ENCODE peak calls at places on chromosomes 1 and 21, in four cellular contexts. W is H1, M is HepG2, B is K562. O is an unnamed sample.

GRCh38 chr1:17212487-17213121 is 7.7 kb downstream of the PADI1 start:
- DNase-seq in M (no peak), B (no peak), W (no peak), O (no peak)

GRCh38 chr1:227845519-227845918 is 30.0 kb downstream of the PRSS38 start:
- DNase-seq in M (no peak), B (no peak), W (no peak), O (no peak)

GRCh38 chr1:17010601-17011438 is 908 bp downstream of the ATP13A2 start:
- DNase-seq in W (no peak), M (no peak), B (no peak), O (no peak)

GRCh38 chr21:44530903-44531605 is 8.9 kb downstream of the KRTAP10-1 start:
- DNase-seq in W (no peak), M (no peak), B (no peak), O (no peak)

GRCh38 chr21:38811257-38811656 is 5.5 kb downstream of the ETS2 start:
- DNase-seq in M (no peak), B (no peak), W (no peak), O (no peak)

GRCh38 chr1:246587606-246588005 is 21.4 kb downstream of the CNST start:
- DNase-seq in W (no peak), B (no peak), M (peak; percentile 75), O (no peak)

GRCh38 chr1:15916417-15916816 is 59.5 kb downstream of the ZBTB17 start:
- DNase-seq in W (no peak), M (no peak), B (no peak), O (no peak)

GRCh38 chr21:42063206-42063577 is 7.9 kb upstream of the UMODL1 start:
- DNase-seq in W (no peak), B (no peak), M (no peak), O (peak; percentile 36)

GRCh38 chr1:166721145-166721544 is 118.1 kb upstream of the POGK start:
- DNase-seq in M (no peak), B (no peak), W (no peak), O (no peak)

GRCh38 chr1:210236840-210237409 is 4.3 kb downstream of the SERTAD4 start:
- DNase-seq in M (no peak), B (no peak), W (no peak), O (no peak)

GRCh38 chr1:43591181-43591580 is 58.8 kb upstream of the KDM4A start:
- DNase-seq in W (no peak), M (no peak), B (no peak), O (no peak)

GRCh38 chr1:241202321-241202845 is 154.6 kb downstream of the RGS7 start:
- DNase-seq in M (no peak), W (no peak), B (no peak), O (no peak)

GRCh38 chr1:12518956-12519707 is 98.9 kb downstream of the DHRS3 start:
- DNase-seq in W (no peak), B (no peak), M (no peak), O (no peak)

GRCh38 chr1:116817582-116818064 is 63.4 kb downstream of the CD2 start:
- DNase-seq in W (peak; percentile 68), M (peak; percentile 76), B (peak; percentile 86), O (no peak)

GRCh38 chr1:65687435-65688214 is 105.1 kb upstream of the PDE4B start:
- DNase-seq in B (peak; percentile 86), W (peak; percentile 95), M (peak; percentile 90), O (peak; percentile 16)

GRCh38 chr1:115649964-115650363 is 8.2 kb downstream of the VANGL1 start:
- DNase-seq in W (no peak), B (peak; percentile 60), M (no peak), O (no peak)

GRCh38 chr1:84689514-84690396 is 506 bp downstream of the SSX2IP start:
- DNase-seq in B (peak; percentile 37), W (peak; percentile 65), M (peak; percentile 35), O (no peak)

GRCh38 chr1:84690397-84691138 is at the start of gene SSX2IP:
- DNase-seq in W (peak; percentile 100), M (peak; percentile 92), B (peak; percentile 100), O (peak; percentile 65)

GRCh38 chr1:84687703-84688460 is 2.4 kb downstream of the SSX2IP start:
- DNase-seq in W (no peak), M (no peak), B (no peak), O (no peak)

GRCh38 chr1:84686203-84686602 is 4.1 kb downstream of the SSX2IP start:
- DNase-seq in W (no peak), B (no peak), M (no peak), O (no peak)

DNA sequence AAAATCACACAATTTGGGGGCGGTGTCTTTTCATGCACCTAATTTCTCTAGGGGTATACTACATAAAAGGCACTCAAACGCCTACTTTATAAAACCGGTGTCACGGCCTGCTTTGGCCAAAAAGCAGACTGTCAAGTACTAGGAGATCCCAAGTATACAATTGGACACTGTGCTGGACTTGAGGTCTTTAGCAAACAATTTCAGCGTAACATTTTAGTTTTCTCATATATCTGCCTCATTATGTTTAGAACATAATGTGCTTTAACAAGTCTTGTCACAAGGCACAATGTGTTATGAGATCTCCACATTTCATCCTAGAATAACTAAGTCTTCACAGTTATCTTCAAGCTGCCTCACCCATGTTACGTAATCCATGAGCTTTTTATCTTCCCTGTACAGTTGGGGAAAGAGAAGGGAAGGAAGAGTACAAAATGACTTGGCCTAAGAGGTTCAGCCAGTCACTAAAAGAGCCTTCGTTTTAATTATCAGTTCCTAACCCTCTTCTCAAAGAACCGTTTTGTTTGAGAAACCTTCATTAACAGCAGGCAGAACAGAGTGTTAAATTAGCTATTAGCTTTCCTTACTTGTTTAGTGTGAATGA is 1.7 kb downstream of the SSX2IP start:
- DNase-seq in W (no peak), M (no peak), B (peak; percentile 67), O (no peak)
- TF ChIP-seq BRCA1 in W (no peak), M (no peak), B (no peak), O (no peak)

GRCh38 chr1:213985181-213986019 is 2.4 kb upstream of the PROX1 start:
- DNase-seq in W (no peak), B (no peak), M (no peak), O (no peak)

GRCh38 chr1:213984387-213985180 is 3.2 kb upstream of the PROX1 start:
- DNase-seq in M (no peak), W (no peak), B (no peak), O (no peak)

GRCh38 chr1:213982515-213982813 is 5.3 kb upstream of the PROX1 start:
- DNase-seq in M (no peak), B (no peak), W (no peak), O (no peak)

GRCh38 chr1:213982814-213983588 is 4.8 kb upstream of the PROX1 start:
- DNase-seq in W (peak; percentile 81), B (no peak), M (no peak), O (no peak)

GRCh38 chr1:213983589-213984386 is 4.0 kb upstream of the PROX1 start:
- DNase-seq in M (no peak), B (no peak), W (no peak), O (no peak)
- TF ChIP-seq EZH2 in M (no peak), B (no peak), W (peak; percentile 46), O (no peak)

GRCh38 chr1:212287261-212287895 is 2.2 kb downstream of the PPP2R5A start:
- DNase-seq in M (no peak), W (no peak), B (no peak), O (no peak)
- H3K9ac ChIP-seq in M (peak overlapping the region; percentile 91), W (peak overlapping the region; percentile 29), B (peak overlapping the region; percentile 78), O (peak overlapping the region; percentile 70)

GRCh38 chr21:43371786-43372185 is 55.1 kb downstream of the SIK1 start:
- DNase-seq in W (no peak), B (no peak), M (no peak), O (no peak)
- TF ChIP-seq BRCA1 in W (no peak), B (no peak), M (no peak), O (no peak)

GRCh38 chr1:223363856-223364684 is at the start of gene SUSD4:
- DNase-seq in B (peak; percentile 72), W (peak; percentile 72), M (no peak), O (no peak)

GRCh38 chr1:223364685-223365382 is 858 bp upstream of the SUSD4 start:
- DNase-seq in B (peak; percentile 26), M (no peak), W (peak; percentile 78), O (no peak)

GRCh38 chr1:223358826-223359225 is 5.2 kb downstream of the SUSD4 start:
- DNase-seq in M (no peak), W (no peak), B (no peak), O (no peak)

DNA sequence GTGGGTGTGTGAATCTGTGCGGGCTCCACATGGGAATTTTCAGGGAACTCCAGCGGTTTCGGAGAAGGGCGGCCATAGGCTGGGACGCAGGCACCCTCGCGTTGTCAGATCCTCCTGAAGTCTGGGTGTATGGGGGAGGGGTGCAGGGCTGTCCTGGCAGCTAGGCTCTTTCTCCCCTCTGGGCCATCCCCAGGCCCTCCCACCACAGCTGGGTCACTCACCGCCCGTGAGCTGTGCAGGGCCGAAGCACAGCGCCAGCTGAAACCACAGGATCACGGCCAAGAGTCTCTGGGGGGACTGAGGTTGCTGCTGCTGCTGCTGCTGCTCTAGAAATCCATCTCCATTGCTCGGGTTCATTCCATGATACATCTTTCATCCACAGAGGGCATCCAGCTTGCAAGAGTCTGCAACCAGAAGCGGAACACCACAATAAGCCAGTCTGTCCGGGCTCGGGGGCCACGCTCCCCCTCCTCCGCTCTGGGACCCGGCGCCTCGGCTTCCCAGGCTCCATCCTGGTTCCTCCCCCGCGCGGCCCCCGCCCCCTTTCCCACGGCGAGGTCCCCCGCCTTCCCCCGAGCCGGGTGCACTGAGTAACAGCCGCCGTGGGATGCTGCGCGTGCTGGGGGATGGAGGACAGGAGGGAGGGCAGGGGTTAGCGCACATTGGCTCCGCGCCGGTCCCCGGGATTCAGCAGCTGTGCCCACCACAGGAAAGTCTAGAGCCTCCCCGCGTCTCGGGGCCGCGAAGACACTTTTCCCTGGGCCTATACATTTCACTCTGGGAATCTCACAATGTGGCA is 720 bp downstream of the SUSD4 start:
- DNase-seq in B (no peak), M (no peak), W (peak; percentile 76), O (no peak)
- TF ChIP-seq EZH2 in B (no peak), M (no peak), W (no peak), O (no peak)

DNA sequence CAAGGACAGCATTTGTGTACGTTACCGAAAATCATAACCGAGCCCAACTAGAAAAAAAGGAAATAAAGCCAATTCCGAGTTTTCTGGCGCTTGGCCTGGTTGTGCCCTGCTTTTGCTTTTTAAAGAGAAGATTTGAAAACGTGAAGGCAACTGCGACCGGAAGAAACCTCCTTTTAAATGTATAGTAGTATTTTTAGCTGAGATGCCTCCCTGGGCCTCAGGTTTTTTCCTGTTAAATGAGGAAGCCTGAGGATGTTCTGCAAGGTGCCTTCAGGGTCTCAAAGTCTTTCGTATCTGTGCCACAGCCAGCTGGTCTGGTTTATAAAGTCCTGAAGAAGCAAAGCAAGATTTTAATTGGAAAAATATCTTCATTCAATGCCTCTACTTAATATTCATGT is 379 bp upstream of the ODF2L start:
- DNase-seq in W (no peak), M (no peak), B (no peak), O (no peak)
- H3K9ac ChIP-seq in W (peak overlapping the region; percentile 3), M (no peak overlapping the region), B (no peak overlapping the region), O (peak overlapping the region; percentile 59)